ENCODE peak calls at places on chromosomes 6 and 20, in four cellular contexts. T is testis, Q is spleen, V is HCT116. Y is an unnamed sample. For H3K4me1, the result is how much of the 10 kb centered on the place peaks cover.

GRCh38 chr6:62323818-62324217 is 37.8 kb upstream of the KHDRBS2 start:
- DNase-seq in V (no peak), T (no peak), Q (no peak), Y (peak)

GRCh38 chr20:24370249-24370648 is 99.2 kb upstream of the SYNDIG1 start:
- DNase-seq in Q (no peak), V (no peak), T (no peak), Y (no peak)

GRCh38 chr6:32622545-32623401 is 14.4 kb upstream of the HLA-DQA1 start:
- DNase-seq in T (peak), V (no peak), Q (peak), Y (peak)

GRCh38 chr6:26312096-26312463 is 52.9 kb upstream of the BTN3A2 start:
- DNase-seq in Q (no peak), T (no peak), V (no peak), Y (no peak)

GRCh38 chr6:34521463-34522288 is 34.5 kb downstream of the SPDEF start:
- DNase-seq in T (no peak), V (no peak), Q (peak), Y (no peak)

GRCh38 chr6:13811627-13812358 is 2.6 kb downstream of the MCUR1 start:
- DNase-seq in T (no peak), V (no peak), Q (no peak), Y (no peak)

GRCh38 chr6:167699141-167700036 is 127.3 kb upstream of the AFDN start:
- DNase-seq in T (peak), V (no peak), Q (peak), Y (no peak)

GRCh38 chr20:39641423-39641822 is 679.3 kb downstream of the DHX35 start:
- DNase-seq in V (no peak), Q (no peak), T (no peak), Y (no peak)

GRCh38 chr6:26251354-26252081 is 113.5 kb upstream of the BTN3A2 start:
- DNase-seq in V (no peak), T (peak), Q (peak), Y (peak)

GRCh38 chr6:130841128-130841728 is 14.0 kb downstream of the SMLR1 start:
- DNase-seq in V (no peak), T (no peak), Q (no peak), Y (no peak)

GRCh38 chr20:61911824-61912223 is 153.9 kb downstream of the TAF4 start:
- DNase-seq in Q (peak), T (no peak), V (no peak), Y (no peak)

GRCh38 chr20:50532231-50532630 is 22.0 kb downstream of the PTPN1 start:
- DNase-seq in T (no peak), V (no peak), Q (no peak), Y (no peak)

GRCh38 chr6:20186981-20187380 is 25.3 kb downstream of the MBOAT1 start:
- DNase-seq in V (no peak), Q (no peak), T (no peak), Y (no peak)

GRCh38 chr6:11835065-11835464 is 56.5 kb upstream of the ADTRP start:
- DNase-seq in Q (no peak), T (no peak), V (no peak), Y (no peak)

GRCh38 chr6:108174371-108175175 is 8.8 kb downstream of the NR2E1 start:
- DNase-seq in T (no peak), Q (no peak), V (no peak), Y (peak)

GRCh38 chr6:105900120-105900937 is 185.8 kb upstream of the PRDM1 start:
- DNase-seq in V (no peak), Q (no peak), T (no peak), Y (no peak)

GRCh38 chr20:63884506-63885263 is 10.2 kb upstream of the DNAJC5 start:
- DNase-seq in Q (peak), V (no peak), T (no peak), Y (no peak)

GRCh38 chr6:134016558-134016814 is 35.9 kb downstream of the SLC2A12 start:
- DNase-seq in T (no peak), Q (no peak), V (no peak), Y (no peak)

GRCh38 chr20:52614036-52614863 is 357.9 kb upstream of the TSHZ2 start:
- DNase-seq in Q (no peak), V (no peak), T (no peak), Y (no peak)

GRCh38 chr6:7550433-7550801 is 8.9 kb downstream of the DSP start:
- DNase-seq in V (no peak), Q (no peak), T (no peak), Y (no peak)

GRCh38 chr6:148175511-148176188 is 167.0 kb upstream of the SASH1 start:
- DNase-seq in Q (no peak), V (no peak), T (no peak), Y (no peak)

GRCh38 chr20:58130156-58130555 is 98.3 kb downstream of the ANKRD60 start:
- DNase-seq in V (no peak), T (no peak), Q (no peak), Y (no peak)

GRCh38 chr20:58130574-58130973 is 97.9 kb downstream of the ANKRD60 start:
- DNase-seq in V (no peak), Q (no peak), T (no peak), Y (peak)

GRCh38 chr20:58131111-58131510 is 97.3 kb downstream of the ANKRD60 start:
- DNase-seq in Q (no peak), V (no peak), T (no peak), Y (peak)

GRCh38 chr20:58128635-58129625 is 99.5 kb downstream of the ANKRD60 start:
- DNase-seq in T (no peak), V (no peak), Q (no peak), Y (no peak)

GRCh38 chr20:58129736-58130135 is 98.7 kb downstream of the ANKRD60 start:
- DNase-seq in T (no peak), Q (no peak), V (no peak), Y (no peak)
- H3K4me1 ChIP-seq in T (under half), Q (under half), V (under half), Y (under half)

GRCh38 chr20:3275966-3276365 is 37.0 kb upstream of the SLC4A11 start:
- DNase-seq in Q (no peak), V (no peak), T (no peak), Y (no peak)

GRCh38 chr20:3273371-3273770 is 34.4 kb upstream of the SLC4A11 start:
- DNase-seq in T (no peak), Q (no peak), V (no peak), Y (no peak)

GRCh38 chr20:3275064-3275935 is 36.3 kb upstream of the SLC4A11 start:
- DNase-seq in Q (no peak), V (no peak), T (no peak), Y (no peak)

GRCh38 chr20:3277686-3278465 is 38.9 kb upstream of the SLC4A11 start:
- DNase-seq in V (no peak), Q (no peak), T (no peak), Y (no peak)

GRCh38 chr20:3276400-3277015 is 37.5 kb upstream of the SLC4A11 start:
- DNase-seq in V (peak), T (no peak), Q (no peak), Y (peak)
- TF ChIP-seq CTCF in V (peak), T (no peak), Q (peak), Y (peak)

GRCh38 chr20:41151134-41151869 is 14.0 kb downstream of the PLCG1 start:
- DNase-seq in V (no peak), T (no peak), Q (no peak), Y (no peak)

GRCh38 chr20:41148956-41149355 is 11.6 kb downstream of the PLCG1 start:
- DNase-seq in T (no peak), V (no peak), Q (no peak), Y (no peak)

GRCh38 chr20:41150664-41151063 is 13.3 kb downstream of the PLCG1 start:
- DNase-seq in Q (no peak), V (no peak), T (no peak), Y (no peak)

GRCh38 chr20:41152108-41152757 is 14.9 kb downstream of the PLCG1 start:
- DNase-seq in T (no peak), Q (no peak), V (no peak), Y (no peak)

GRCh38 chr20:41149679-41150131 is 12.4 kb downstream of the PLCG1 start:
- DNase-seq in T (no peak), Q (no peak), V (peak), Y (no peak)
- H3K4me1 ChIP-seq in T (under half), Q (half or more), V (under half), Y (under half)

DNA sequence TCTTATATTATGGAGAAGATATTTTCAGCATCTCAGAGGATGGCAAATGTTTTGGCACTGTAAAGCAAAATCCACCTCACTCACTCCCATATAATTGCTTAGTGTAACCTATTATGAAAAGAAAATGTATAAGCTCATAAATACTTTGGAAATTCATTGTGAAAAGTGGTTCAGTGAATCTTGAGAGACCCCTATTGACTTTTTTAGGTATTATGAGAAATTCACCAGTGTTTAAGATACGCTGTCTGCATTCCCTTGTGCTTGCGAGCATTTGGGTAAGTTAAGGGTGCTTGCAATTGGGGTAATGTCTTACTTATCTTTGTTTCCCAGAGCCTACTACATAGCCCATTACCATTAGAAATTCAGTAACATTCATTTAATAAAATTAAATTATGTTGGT is 66.3 kb upstream of the BMP5 start:
- DNase-seq in V (no peak), T (no peak), Q (no peak), Y (no peak)
- TF ChIP-seq CTCF in V (peak), T (no peak), Q (no peak), Y (peak)

DNA sequence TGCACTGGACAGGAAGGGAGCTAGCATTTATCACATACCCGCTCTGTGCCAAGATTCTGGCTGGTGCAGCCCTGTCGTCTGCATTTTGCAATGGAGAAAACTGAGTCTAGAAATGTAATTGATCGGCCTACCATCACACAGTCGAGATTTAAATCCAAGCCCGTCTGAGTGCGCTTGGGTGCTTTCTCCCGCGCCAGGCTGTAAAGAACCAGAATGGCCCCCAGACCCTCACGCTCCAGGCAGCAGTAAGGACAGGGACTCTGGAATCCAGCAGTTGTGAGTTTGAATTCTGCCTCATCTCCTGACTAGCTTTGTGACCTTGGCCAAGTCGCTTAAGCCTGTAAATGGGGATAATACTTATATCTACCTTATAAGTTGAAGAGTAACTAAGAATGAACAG is 10.8 kb downstream of the DYNLRB1 start:
- DNase-seq in T (peak), V (no peak), Q (no peak), Y (no peak)
- H3K4me1 ChIP-seq in T (under half), V (under half), Q (half or more), Y (under half)

DNA sequence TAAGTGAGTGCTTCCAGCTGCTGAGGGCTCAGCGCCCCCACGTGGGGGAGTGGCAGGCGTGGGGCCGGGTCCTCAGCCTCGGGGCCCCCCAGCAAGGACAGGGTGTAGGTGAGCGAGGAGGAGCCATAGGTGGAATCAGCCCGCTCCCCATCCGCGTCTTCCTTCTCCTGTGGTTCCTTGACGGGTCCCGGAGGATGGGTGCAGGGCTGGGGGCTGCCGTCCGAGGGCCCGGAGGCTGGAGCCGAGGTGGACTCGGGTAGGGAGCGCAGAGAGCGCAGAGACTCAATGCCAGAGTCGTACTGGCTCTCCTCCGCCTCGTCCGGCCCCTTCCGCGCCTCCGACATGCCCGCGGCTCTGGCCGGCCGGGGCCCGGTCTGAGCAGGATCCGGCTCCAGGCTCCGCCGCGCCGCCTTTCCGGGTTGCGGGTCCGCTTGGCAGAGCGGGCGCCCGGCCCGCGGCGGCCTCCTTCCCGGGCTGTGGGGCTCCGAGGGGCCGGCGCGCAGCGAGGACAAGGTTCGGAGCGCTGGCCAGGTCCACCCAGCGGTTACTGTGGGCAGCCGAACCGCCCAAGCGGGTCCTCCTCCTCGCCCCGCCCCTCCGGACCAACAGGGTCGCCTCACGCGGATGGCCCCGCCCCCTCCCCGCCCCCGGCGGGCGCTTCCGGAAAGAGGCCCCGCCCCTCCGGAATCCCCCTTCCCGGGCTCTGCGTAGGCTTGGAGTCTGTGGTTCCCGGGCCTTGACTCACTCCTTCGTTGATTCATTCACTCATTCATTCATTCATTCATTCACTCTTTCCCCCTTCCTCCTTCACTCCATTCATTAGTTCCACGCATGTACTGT is at the start of gene NFKBIE:
- DNase-seq in T (peak), V (peak), Q (peak), Y (peak)
- TF ChIP-seq CTCF in T (no peak), V (peak), Q (peak), Y (peak)

GRCh38 chr6:36851632-36852031 is 12.4 kb upstream of the CPNE5 start:
- DNase-seq in Q (no peak), V (no peak), T (no peak), Y (no peak)

GRCh38 chr6:36848658-36849441 is 9.6 kb upstream of the CPNE5 start:
- DNase-seq in Q (no peak), V (no peak), T (peak), Y (peak)

GRCh38 chr6:36847991-36848390 is 8.7 kb upstream of the CPNE5 start:
- DNase-seq in V (no peak), T (no peak), Q (no peak), Y (no peak)

GRCh38 chr6:36851149-36851614 is 11.9 kb upstream of the CPNE5 start:
- DNase-seq in T (peak), V (peak), Q (no peak), Y (peak)

GRCh38 chr6:36850001-36850400 is 10.8 kb upstream of the CPNE5 start:
- DNase-seq in T (no peak), V (no peak), Q (no peak), Y (no peak)
- H3K4me1 ChIP-seq in T (half or more), V (under half), Q (under half), Y (under half)

GRCh38 chr20:37897008-37897548 is 5.8 kb upstream of the VSTM2L start:
- DNase-seq in Q (no peak), V (no peak), T (peak), Y (peak)
- TF ChIP-seq CTCF in Q (no peak), V (peak), T (no peak), Y (peak)

Y was measured in neural progenitor cell.